ENCODE peak calls at places on chromosomes 13 and 19, in four cellular contexts. W is H1, P is HepG2, J is GM12878. L is an unnamed sample.

GRCh38 chr13:83024226-83024625 is 858.0 kb downstream of the SLITRK1 start:
- DNase-seq in W (no peak), P (no peak), J (no peak), L (no peak)

GRCh38 chr13:91247768-91248167 is 99.7 kb upstream of the MIR17HG start:
- DNase-seq in W (no peak), P (no peak), J (no peak), L (no peak)

GRCh38 chr13:78750735-78751134 is 91.8 kb upstream of the OBI1 start:
- DNase-seq in W (no peak), P (no peak), J (no peak), L (no peak)

GRCh38 chr13:39809466-39809865 is 154.0 kb downstream of the COG6 start:
- DNase-seq in W (no peak), P (no peak), J (no peak), L (no peak)

GRCh38 chr13:99614465-99614885 is 113.2 kb downstream of the TM9SF2 start:
- DNase-seq in W (no peak), P (peak), J (no peak), L (no peak)

GRCh38 chr13:77692746-77693448 is 4.6 kb upstream of the SLAIN1 start:
- DNase-seq in W (no peak), P (peak), J (no peak), L (no peak)

GRCh38 chr19:32896516-32897214 is 27.1 kb upstream of the SLC7A9 start:
- DNase-seq in W (no peak), P (no peak), J (no peak), L (no peak)

GRCh38 chr19:38514812-38515633 is 81.5 kb downstream of the RYR1 start:
- DNase-seq in W (peak), P (peak), J (no peak), L (peak)

GRCh38 chr13:51793570-51794273 is 10.2 kb downstream of the DHRS12 start:
- DNase-seq in W (no peak), P (no peak), J (peak), L (no peak)

GRCh38 chr13:20801704-20802103 is 27.9 kb upstream of the EEF1AKMT1 start:
- DNase-seq in W (no peak), P (no peak), J (no peak), L (no peak)

GRCh38 chr13:52921194-52921593 is 72.8 kb upstream of the PCDH8 start:
- DNase-seq in W (no peak), P (no peak), J (peak), L (no peak)

GRCh38 chr19:37361994-37362393 is 8.9 kb upstream of the ZNF527 start:
- DNase-seq in W (no peak), P (no peak), J (no peak), L (no peak)

GRCh38 chr13:112450118-112450517 is 74.0 kb downstream of the SPACA7 start:
- DNase-seq in W (no peak), P (no peak), J (no peak), L (no peak)

DNA sequence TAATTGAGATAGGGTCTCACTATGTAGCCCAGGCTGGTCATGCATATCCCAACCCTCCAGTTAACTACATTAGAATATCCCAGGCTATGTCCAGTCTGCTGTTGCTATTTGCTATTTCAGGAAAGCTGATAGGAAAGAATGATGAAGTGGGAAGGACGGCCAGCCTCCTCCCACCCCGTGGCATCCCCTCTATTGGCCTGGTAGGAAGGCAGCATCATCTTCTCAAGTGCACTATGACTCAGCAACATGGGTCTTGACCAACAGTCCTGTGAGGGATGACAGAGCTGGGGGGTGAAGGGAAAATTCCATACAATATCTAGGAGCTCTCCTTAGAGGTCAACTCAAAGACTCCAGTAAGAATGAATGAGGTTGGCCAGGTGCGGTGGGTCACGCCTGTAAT is 48.0 kb upstream of the ABCC4 start:
- DNase-seq in W (no peak), P (no peak), J (no peak), L (no peak)
- TF ChIP-seq ZNF274 in W (no peak), P (no peak), J (no peak), L (no peak)

GRCh38 chr19:46488551-46488950 is 7.1 kb downstream of the PNMA8B start:
- DNase-seq in W (no peak), P (no peak), J (no peak), L (no peak)

GRCh38 chr19:46487178-46487801 is 8.4 kb downstream of the PNMA8B start:
- DNase-seq in W (no peak), P (no peak), J (no peak), L (no peak)

GRCh38 chr19:46487802-46488445 is 7.7 kb downstream of the PNMA8B start:
- DNase-seq in W (peak), P (peak), J (no peak), L (peak)

GRCh38 chr19:46490774-46491173 is 4.9 kb downstream of the PNMA8B start:
- DNase-seq in W (no peak), P (no peak), J (no peak), L (no peak)

GRCh38 chr19:46489445-46490272 is 6.0 kb downstream of the PNMA8B start:
- DNase-seq in W (no peak), P (no peak), J (no peak), L (no peak)
- TF ChIP-seq SUZ12 in W (peak), P (no peak), J (no peak), L (no peak)

GRCh38 chr19:970695-971094 is 13.4 kb upstream of the WDR18 start:
- DNase-seq in W (no peak), P (no peak), J (no peak), L (no peak)
- TF ChIP-seq ZNF274 in W (no peak), P (no peak), J (no peak), L (no peak)

GRCh38 chr13:113758651-113759524 is at the start of gene TMEM255B:
- DNase-seq in W (no peak), P (no peak), J (no peak), L (peak)
- TF ChIP-seq SUZ12 in W (no peak), P (no peak), J (no peak), L (no peak)

GRCh38 chr19:18868380-18869230 is 27.4 kb downstream of the CERS1 start:
- DNase-seq in W (no peak), P (no peak), J (no peak), L (no peak)

GRCh38 chr19:18869231-18869575 is 26.8 kb downstream of the CERS1 start:
- DNase-seq in W (no peak), P (no peak), J (no peak), L (no peak)

GRCh38 chr19:18871543-18871942 is 24.4 kb downstream of the CERS1 start:
- DNase-seq in W (no peak), P (no peak), J (no peak), L (no peak)

GRCh38 chr19:18870531-18871172 is 25.3 kb downstream of the CERS1 start:
- DNase-seq in W (no peak), P (no peak), J (no peak), L (no peak)

DNA sequence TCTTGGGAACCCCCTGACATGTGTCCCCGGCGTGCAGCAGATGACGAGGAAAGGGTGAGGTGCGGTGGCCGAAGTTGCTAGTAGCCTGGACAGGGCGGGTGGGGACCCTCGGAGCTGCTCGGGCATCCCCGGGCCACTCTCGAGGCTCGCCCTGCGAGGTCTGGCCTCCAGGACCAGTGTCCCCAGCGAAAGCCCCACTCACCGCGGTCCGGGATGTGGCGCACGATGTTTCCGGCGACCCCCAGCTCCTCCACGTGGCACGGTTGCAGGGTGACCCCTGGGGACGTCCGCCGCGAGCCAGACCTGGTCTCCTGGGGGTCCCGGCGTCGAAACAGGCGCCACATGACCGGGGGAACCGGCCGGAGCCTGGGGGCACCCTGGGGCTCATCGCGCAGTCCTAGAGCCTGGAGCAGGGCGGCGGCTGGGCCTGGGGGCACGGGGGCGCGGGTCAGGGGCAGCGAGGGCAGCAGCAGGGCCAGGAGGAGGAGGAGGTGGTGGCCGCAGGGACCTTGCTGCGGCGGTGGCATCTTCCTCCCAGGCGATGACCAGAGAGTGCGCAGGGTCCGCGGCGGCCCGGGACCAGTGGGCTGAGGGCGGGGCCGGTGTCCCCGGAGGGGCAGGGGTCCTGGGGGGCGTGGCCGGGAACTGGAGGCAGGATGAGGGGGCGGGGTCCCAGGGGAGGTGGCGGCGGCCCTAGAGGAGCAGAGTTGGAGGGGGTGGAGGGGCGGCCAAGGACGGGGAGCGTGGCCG is 26.0 kb downstream of the CERS1 start:
- DNase-seq in W (no peak), P (no peak), J (no peak), L (no peak)
- TF ChIP-seq ZNF274 in W (no peak), P (no peak), J (no peak), L (no peak)

DNA sequence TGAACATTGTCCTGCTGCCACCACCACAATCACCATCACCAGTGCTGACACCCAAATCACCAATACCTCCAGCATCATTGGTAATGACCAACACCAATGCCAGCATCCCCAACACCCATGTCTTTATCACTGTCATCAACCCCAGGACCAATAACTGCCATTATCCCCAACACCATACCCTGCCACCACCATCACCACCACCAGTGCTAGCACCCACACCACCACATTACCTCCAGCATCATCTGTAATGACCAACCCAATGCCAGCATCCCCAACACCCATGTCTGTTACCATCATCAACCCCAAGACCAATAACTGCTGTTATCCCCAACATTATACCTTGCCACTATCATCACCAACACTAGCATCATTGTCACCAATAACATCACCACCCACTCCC is 2.6 kb downstream of the LGI4 start:
- DNase-seq in W (no peak), P (no peak), J (no peak), L (no peak)
- TF ChIP-seq SUZ12 in W (no peak), P (no peak), J (no peak), L (no peak)

DNA sequence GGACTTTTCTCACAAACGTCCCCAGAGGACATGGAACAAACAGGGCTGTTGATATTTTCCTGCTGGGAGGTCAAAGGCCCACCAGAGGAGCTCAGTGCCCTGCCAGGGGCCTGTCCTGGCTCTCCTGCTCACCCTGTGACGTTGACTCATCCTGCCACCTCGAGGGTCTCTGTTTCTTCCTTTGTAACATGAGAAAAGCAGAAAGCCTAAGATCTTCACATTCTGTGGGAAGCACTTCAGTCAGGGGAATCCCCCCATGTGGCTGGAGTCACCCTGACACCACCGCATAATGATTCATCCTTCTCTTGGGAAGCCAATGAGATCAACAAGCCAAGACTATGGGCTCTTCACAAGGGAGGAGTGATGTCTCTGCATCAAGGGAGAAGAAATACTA is 147.9 kb downstream of the KATNAL1 start:
- DNase-seq in W (no peak), P (no peak), J (no peak), L (no peak)
- TF ChIP-seq ZNF274 in W (no peak), P (no peak), J (no peak), L (no peak)

GRCh38 chr19:42217522-42218442 is at the start of gene DEDD2:
- DNase-seq in W (peak), P (peak), J (peak), L (peak)
- TF ChIP-seq SUZ12 in W (no peak), P (no peak), J (no peak), L (no peak)

GRCh38 chr13:45121421-45121820 is 1.1 kb downstream of the GTF2F2 start:
- DNase-seq in W (no peak), P (peak), J (no peak), L (no peak)
- TF ChIP-seq ZNF274 in W (no peak), P (no peak), J (no peak), L (no peak)